ENCODE peak calls at places on chromosomes 12 and 14, in seven cellular contexts. G, A, N, H, O, Z and S are unnamed samples.

GRCh38 chr12:106386836-106387555 is 29.4 kb downstream of the POLR3B start:
- DNase-seq in G (no peak), A (no peak), N (no peak), H (no peak), O (no peak), Z (no peak), S (no peak)

GRCh38 chr12:108567388-108567787 is 5.0 kb downstream of the ISCU start:
- DNase-seq in G (no peak), A (no peak), N (no peak), H (no peak), O (no peak), Z (no peak), S (no peak)

GRCh38 chr12:65962921-65963883 is 138.9 kb downstream of the HMGA2 start:
- DNase-seq in G (no peak), A (no peak), N (no peak), H (no peak), O (no peak), Z (peak), S (no peak)

GRCh38 chr12:57477710-57478681 is 1.7 kb downstream of the ARHGAP9 start:
- DNase-seq in G (peak), A (no peak), N (peak), H (peak), O (no peak), Z (no peak), S (no peak)

GRCh38 chr12:32535260-32535999 is 136.1 kb downstream of the FGD4 start:
- DNase-seq in G (no peak), A (peak), N (no peak), H (peak), O (peak), Z (no peak), S (no peak)

GRCh38 chr12:3977621-3978020 is 104.4 kb upstream of the PARP11 start:
- DNase-seq in G (no peak), A (no peak), N (no peak), H (no peak), O (no peak), Z (no peak), S (no peak)

GRCh38 chr12:63994704-63995103 is 150.2 kb downstream of the SRGAP1 start:
- DNase-seq in G (no peak), A (no peak), N (no peak), H (no peak), O (no peak), Z (no peak), S (no peak)

GRCh38 chr12:55728185-55728931 is 451 bp downstream of the CD63 start:
- DNase-seq in G (peak), A (peak), N (no peak), H (peak), O (no peak), Z (peak), S (no peak)

GRCh38 chr12:26701604-26702215 is 131.3 kb downstream of the ITPR2 start:
- DNase-seq in G (peak), A (no peak), N (no peak), H (peak), O (peak), Z (no peak), S (peak)

GRCh38 chr14:96039633-96040311 is 610 bp downstream of the C14orf132 start:
- DNase-seq in G (no peak), A (peak), N (no peak), H (peak), O (peak), Z (no peak), S (no peak)

GRCh38 chr14:44107156-44107555 is 399.9 kb downstream of the FSCB start:
- DNase-seq in G (no peak), A (no peak), N (no peak), H (no peak), O (no peak), Z (no peak), S (no peak)

GRCh38 chr12:121444842-121445202 is 44.9 kb downstream of the RNF34 start:
- DNase-seq in G (no peak), A (no peak), N (no peak), H (no peak), O (no peak), Z (no peak), S (no peak)

GRCh38 chr14:62126885-62127478 is 364.8 kb downstream of the SNAPC1 start:
- DNase-seq in G (peak), A (no peak), N (no peak), H (peak), O (peak), Z (no peak), S (peak)

GRCh38 chr14:91228112-91229004 is 16.1 kb downstream of the GPR68 start:
- DNase-seq in G (peak), A (no peak), N (peak), H (peak), O (no peak), Z (peak), S (no peak)

GRCh38 chr12:13566286-13566685 is 369.8 kb downstream of the EMP1 start:
- DNase-seq in G (no peak), A (no peak), N (no peak), H (no peak), O (no peak), Z (no peak), S (no peak)

GRCh38 chr12:103560604-103561101 is 26.4 kb upstream of the STAB2 start:
- DNase-seq in G (no peak), A (no peak), N (no peak), H (peak), O (no peak), Z (no peak), S (peak)

GRCh38 chr12:75820848-75821578 is 210.6 kb downstream of the PHLDA1 start:
- DNase-seq in G (no peak), A (no peak), N (no peak), H (peak), O (no peak), Z (no peak), S (peak)

GRCh38 chr12:59372971-59373370 is 222.9 kb upstream of the SLC16A7 start:
- DNase-seq in G (no peak), A (peak), N (no peak), H (peak), O (no peak), Z (no peak), S (no peak)